ENCODE peak calls at places on chromosome 10, in five cellular contexts. T, U, Z, L and X are unnamed samples.

GRCh38 chr10:94219829-94220228 is 142.9 kb downstream of the NOC3L start:
- DNase-seq in T (no peak), U (no peak), Z (no peak), L (no peak), X (no peak)

GRCh38 chr10:130300608-130301025 is 164.4 kb downstream of the GLRX3 start:
- DNase-seq in T (peak; percentile 57), U (no peak), Z (no peak), L (no peak), X (no peak)

GRCh38 chr10:50286517-50286916 is 35.2 kb upstream of the ASAH2 start:
- DNase-seq in T (no peak), U (no peak), Z (no peak), L (no peak), X (no peak)

GRCh38 chr10:22148956-22149355 is 68.9 kb downstream of the EBLN1 start:
- DNase-seq in T (no peak), U (no peak), Z (no peak), L (no peak), X (no peak)

GRCh38 chr10:79142064-79142491 is 73.3 kb downstream of the ZMIZ1 start:
- DNase-seq in T (no peak), U (no peak), Z (no peak), L (no peak), X (no peak)

GRCh38 chr10:101612872-101613271 is 24.8 kb downstream of the DPCD start:
- DNase-seq in T (no peak), U (peak; percentile 35), Z (no peak), L (no peak), X (no peak)

GRCh38 chr10:18217577-18217976 is 77.4 kb downstream of the CACNB2 start:
- DNase-seq in T (no peak), U (no peak), Z (no peak), L (no peak), X (no peak)

GRCh38 chr10:60430017-60430416 is 40.3 kb upstream of the ANK3 start:
- DNase-seq in T (no peak), U (no peak), Z (no peak), L (no peak), X (no peak)

GRCh38 chr10:53403688-53404087 is 631.1 kb upstream of the MBL2 start:
- DNase-seq in T (peak; percentile 86), U (no peak), Z (no peak), L (no peak), X (no peak)

GRCh38 chr10:50362547-50363125 is 111.3 kb upstream of the ASAH2 start:
- DNase-seq in T (no peak), U (no peak), Z (peak; percentile 51), L (peak; percentile 84), X (peak; percentile 51)

GRCh38 chr10:57962839-57963238 is 304.9 kb downstream of the IPMK start:
- DNase-seq in T (no peak), U (no peak), Z (no peak), L (no peak), X (no peak)

GRCh38 chr10:47016564-47016963 is 105.3 kb downstream of the PTPN20 start:
- DNase-seq in T (no peak), U (no peak), Z (no peak), L (no peak), X (no peak)

GRCh38 chr10:82027711-82028110 is 152.7 kb downstream of the NRG3 start:
- DNase-seq in T (no peak), U (no peak), Z (no peak), L (no peak), X (no peak)

GRCh38 chr10:100968839-100969174 is 497 bp upstream of the SEMA4G start:
- DNase-seq in T (no peak), U (no peak), Z (no peak), L (no peak), X (no peak)

GRCh38 chr10:46250898-46251856 is 35.6 kb upstream of the ANTXRL start:
- DNase-seq in T (no peak), U (no peak), Z (no peak), L (no peak), X (no peak)

GRCh38 chr10:122098924-122099323 is 110.0 kb downstream of the TACC2 start:
- DNase-seq in T (no peak), U (no peak), Z (no peak), L (no peak), X (no peak)

GRCh38 chr10:51000976-51001375 is 73.3 kb upstream of the PRKG1 start:
- DNase-seq in T (no peak), U (no peak), Z (no peak), L (no peak), X (no peak)

GRCh38 chr10:30384791-30385201 is 35.7 kb upstream of the MTPAP start:
- DNase-seq in T (no peak), U (peak; percentile 82), Z (peak; percentile 44), L (no peak), X (no peak)

GRCh38 chr10:95451568-95452524 is 109.3 kb downstream of the SORBS1 start:
- DNase-seq in T (no peak), U (no peak), Z (no peak), L (no peak), X (no peak)

GRCh38 chr10:101817542-101818118 is 614 bp downstream of the OGA start:
- DNase-seq in T (peak; percentile 81), U (peak; percentile 74), Z (peak; percentile 50), L (peak; percentile 39), X (peak; percentile 23)

GRCh38 chr10:119652361-119652760 is 1.2 kb downstream of the BAG3 start:
- DNase-seq in T (no peak), U (peak; percentile 29), Z (peak; percentile 77), L (no peak), X (peak; percentile 58)

GRCh38 chr10:102732661-102733060 is 11.1 kb upstream of the WBP1L start:
- DNase-seq in T (no peak), U (no peak), Z (no peak), L (no peak), X (no peak)

GRCh38 chr10:96072673-96073072 is 29.3 kb downstream of the CCNJ start:
- DNase-seq in T (no peak), U (no peak), Z (no peak), L (no peak), X (no peak)

GRCh38 chr10:98257961-98258360 is 10.0 kb downstream of the LOXL4 start:
- DNase-seq in T (no peak), U (no peak), Z (no peak), L (no peak), X (no peak)

GRCh38 chr10:49550563-49550962 is 11.6 kb upstream of the ERCC6 start:
- DNase-seq in T (no peak), U (no peak), Z (no peak), L (no peak), X (no peak)

DNA sequence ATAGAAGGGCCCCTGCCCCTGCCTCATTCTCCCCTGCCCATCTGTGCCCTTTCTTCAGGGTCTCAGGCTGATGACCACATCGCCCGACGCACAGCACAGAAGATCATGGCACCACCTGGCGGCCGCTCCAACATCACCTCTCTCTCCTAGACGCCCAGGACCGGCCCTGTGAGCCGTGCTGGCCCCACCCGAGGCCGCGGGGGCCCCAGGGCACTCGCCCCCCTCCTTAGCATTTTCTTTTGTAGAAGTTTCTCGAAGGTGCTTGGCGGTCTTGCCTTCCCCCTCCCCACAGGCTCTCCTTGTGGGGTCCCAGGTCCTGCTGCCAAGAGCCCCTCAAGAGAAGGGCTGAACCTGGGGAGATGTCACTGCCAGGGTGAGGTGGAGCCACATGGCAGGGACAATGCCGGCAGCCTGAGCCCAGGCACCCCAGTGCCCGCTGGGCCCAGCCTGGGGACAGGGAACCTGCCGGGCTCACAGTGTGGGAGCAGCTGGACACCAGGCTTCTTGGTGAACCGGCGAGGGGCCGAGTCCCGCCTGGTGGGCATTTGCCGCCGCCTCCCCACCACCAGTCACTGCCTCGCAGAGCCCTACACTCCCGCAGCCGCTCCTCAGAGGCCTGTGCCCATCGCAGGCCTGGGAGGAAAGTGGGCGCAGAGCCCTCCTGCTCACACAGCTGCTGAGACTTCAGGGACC is 18.2 kb downstream of the DPYSL4 start:
- DNase-seq in T (peak; percentile 9), U (no peak), Z (no peak), L (no peak), X (no peak)
- TF ChIP-seq CTCF in T (no peak), U (peak; percentile 15), Z (no peak), L (no peak), X (no peak)

GRCh38 chr10:24952146-24952700 is at the start of gene PRTFDC1:
- DNase-seq in T (peak; percentile 57), U (no peak), Z (peak; percentile 74), L (no peak), X (peak; percentile 49)
- TF ChIP-seq CTCF in T (no peak), U (no peak), Z (peak; percentile 17), L (no peak), X (peak; percentile 30)

GRCh38 chr10:66218258-66218657 is 707.6 kb upstream of the LRRTM3 start:
- DNase-seq in T (no peak), U (no peak), Z (no peak), L (no peak), X (no peak)

GRCh38 chr10:66209025-66209424 is 716.8 kb upstream of the LRRTM3 start:
- DNase-seq in T (no peak), U (no peak), Z (no peak), L (no peak), X (no peak)

GRCh38 chr10:66218981-66219587 is 706.8 kb upstream of the LRRTM3 start:
- DNase-seq in T (no peak), U (no peak), Z (no peak), L (no peak), X (no peak)

GRCh38 chr10:66215921-66216320 is 709.9 kb upstream of the LRRTM3 start:
- DNase-seq in T (no peak), U (no peak), Z (no peak), L (no peak), X (no peak)

DNA sequence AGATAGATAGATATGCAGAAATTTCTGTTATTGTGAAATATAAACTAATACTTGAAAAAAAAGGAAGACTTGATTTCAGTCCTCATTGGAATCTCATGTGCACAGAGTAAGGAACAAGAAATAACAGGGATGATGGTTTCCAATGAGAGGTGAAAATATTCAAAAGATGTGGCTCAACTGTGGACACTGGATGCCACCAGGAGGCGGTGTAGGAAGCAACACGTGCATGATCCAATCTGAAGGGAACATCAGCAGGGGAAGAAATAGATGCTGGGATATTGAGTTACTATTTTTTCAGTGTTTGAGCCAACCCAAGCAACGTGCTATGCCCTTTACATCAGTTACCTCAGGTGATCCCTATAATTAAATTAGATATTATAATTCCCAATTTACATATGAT is 710.8 kb upstream of the LRRTM3 start:
- DNase-seq in T (no peak), U (peak; percentile 24), Z (peak; percentile 3), L (no peak), X (no peak)
- TF ChIP-seq CTCF in T (peak; percentile 5), U (peak; percentile 52), Z (no peak), L (peak; percentile 29), X (no peak)

GRCh38 chr10:73495884-73496674 is at the start of gene PPP3CB:
- DNase-seq in T (peak; percentile 92), U (peak; percentile 96), Z (peak; percentile 90), L (peak; percentile 91), X (peak; percentile 91)

GRCh38 chr10:73495226-73495883 is 469 bp downstream of the PPP3CB start:
- DNase-seq in T (peak; percentile 96), U (peak; percentile 82), Z (peak; percentile 95), L (peak; percentile 81), X (peak; percentile 94)

GRCh38 chr10:73494213-73494612 is 1.6 kb downstream of the PPP3CB start:
- DNase-seq in T (no peak), U (no peak), Z (no peak), L (no peak), X (no peak)

GRCh38 chr10:73494877-73495225 is 973 bp downstream of the PPP3CB start:
- DNase-seq in T (no peak), U (no peak), Z (peak; percentile 19), L (no peak), X (no peak)

DNA sequence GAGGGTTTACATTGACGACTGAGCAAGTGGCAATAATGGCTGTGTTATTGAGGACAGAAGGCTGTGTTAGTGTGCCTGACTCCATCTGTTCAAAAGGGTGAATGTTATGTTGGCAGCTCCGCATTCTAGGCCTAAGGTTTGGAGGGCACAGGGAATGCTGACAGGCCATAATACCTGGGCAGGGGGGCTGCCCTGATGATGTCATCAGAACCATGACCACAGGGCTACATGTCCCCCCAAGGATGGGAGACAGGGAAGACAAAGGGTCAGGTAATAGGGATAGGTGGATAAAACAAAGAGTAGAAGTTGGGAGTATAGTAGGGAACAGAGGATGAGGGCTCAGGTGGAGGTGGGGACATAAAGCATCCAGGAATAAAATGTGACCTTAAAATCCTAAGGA is 1.8 kb upstream of the PPP3CB start:
- DNase-seq in T (no peak), U (no peak), Z (no peak), L (no peak), X (no peak)
- TF ChIP-seq CTCF in T (no peak), U (no peak), Z (no peak), L (no peak), X (no peak)